ENCODE peak calls at places on chromosomes 13 and 19, in four cellular contexts. One of them, this sample, is unnamed. For H3K36me3, the result is how much of the 10 kb centered on the place peaks cover.

GRCh38 chr13:51148952-51149573 is 38.0 kb upstream of the C13orf42 start:
- DNase-seq in ovary: no peak
- DNase-seq in psoas muscle: no peak
- DNase-seq in fibroblast of lung: peak
- DNase-seq in this sample: peak

GRCh38 chr13:36548129-36548528 is 115.8 kb downstream of the CCNA1 start:
- DNase-seq in ovary: no peak
- DNase-seq in psoas muscle: no peak
- DNase-seq in fibroblast of lung: no peak
- DNase-seq in this sample: no peak

GRCh38 chr19:21569497-21569870 is 64.1 kb downstream of the ZNF429 start:
- DNase-seq in ovary: peak
- DNase-seq in psoas muscle: no peak
- DNase-seq in fibroblast of lung: peak
- DNase-seq in this sample: no peak

GRCh38 chr19:38538386-38538785 is 79.4 kb downstream of the MAP4K1 start:
- DNase-seq in ovary: no peak
- DNase-seq in psoas muscle: no peak
- DNase-seq in fibroblast of lung: peak
- DNase-seq in this sample: no peak

GRCh38 chr13:63609574-63609973 is 2193.9 kb upstream of the PCDH20 start:
- DNase-seq in ovary: no peak
- DNase-seq in psoas muscle: no peak
- DNase-seq in fibroblast of lung: no peak
- DNase-seq in this sample: no peak

GRCh38 chr19:52270266-52270885 is 989 bp downstream of the ZNF766 start:
- DNase-seq in ovary: no peak
- DNase-seq in psoas muscle: no peak
- DNase-seq in fibroblast of lung: peak
- DNase-seq in this sample: peak

GRCh38 chr19:50896591-50897190 is 14.5 kb downstream of the KLK4 start:
- DNase-seq in ovary: no peak
- DNase-seq in psoas muscle: no peak
- DNase-seq in fibroblast of lung: peak
- DNase-seq in this sample: peak

GRCh38 chr13:77180011-77180410 is 146.9 kb downstream of the MYCBP2 start:
- DNase-seq in ovary: no peak
- DNase-seq in psoas muscle: no peak
- DNase-seq in fibroblast of lung: no peak
- DNase-seq in this sample: no peak

GRCh38 chr13:24006520-24007248 is 109.4 kb upstream of the C1QTNF9B start:
- DNase-seq in ovary: no peak
- DNase-seq in psoas muscle: no peak
- DNase-seq in fibroblast of lung: no peak
- DNase-seq in this sample: no peak

GRCh38 chr19:13794388-13794751 is 873 bp upstream of the ZSWIM4 start:
- DNase-seq in ovary: peak
- DNase-seq in psoas muscle: peak
- DNase-seq in fibroblast of lung: peak
- DNase-seq in this sample: peak

GRCh38 chr13:67107973-67108372 is 122.2 kb downstream of the PCDH9 start:
- DNase-seq in ovary: no peak
- DNase-seq in psoas muscle: no peak
- DNase-seq in fibroblast of lung: no peak
- DNase-seq in this sample: peak

GRCh38 chr13:102675115-102675514 is 19.7 kb downstream of the METTL21C start:
- DNase-seq in ovary: no peak
- DNase-seq in psoas muscle: no peak
- DNase-seq in fibroblast of lung: no peak
- DNase-seq in this sample: no peak

GRCh38 chr13:51770160-51770559 is 33.8 kb downstream of the DHRS12 start:
- DNase-seq in ovary: no peak
- DNase-seq in psoas muscle: no peak
- DNase-seq in fibroblast of lung: no peak
- DNase-seq in this sample: no peak

GRCh38 chr13:98334620-98335205 is 157.6 kb upstream of the RNF113B start:
- DNase-seq in ovary: no peak
- DNase-seq in psoas muscle: no peak
- DNase-seq in fibroblast of lung: no peak
- DNase-seq in this sample: no peak

GRCh38 chr13:71320452-71320851 is 546.6 kb downstream of the DACH1 start:
- DNase-seq in ovary: no peak
- DNase-seq in psoas muscle: no peak
- DNase-seq in fibroblast of lung: no peak
- DNase-seq in this sample: peak

GRCh38 chr13:34416833-34417425 is 525.1 kb upstream of the NBEA start:
- DNase-seq in ovary: peak
- DNase-seq in psoas muscle: peak
- DNase-seq in fibroblast of lung: peak
- DNase-seq in this sample: peak

GRCh38 chr13:28318418-28318995 is 176.4 kb downstream of the FLT1 start:
- DNase-seq in ovary: no peak
- DNase-seq in psoas muscle: no peak
- DNase-seq in fibroblast of lung: no peak
- DNase-seq in this sample: no peak

GRCh38 chr19:30666301-30666803 is 294.2 kb downstream of the ZNF536 start:
- DNase-seq in ovary: peak
- DNase-seq in psoas muscle: peak
- DNase-seq in fibroblast of lung: no peak
- DNase-seq in this sample: no peak

DNA sequence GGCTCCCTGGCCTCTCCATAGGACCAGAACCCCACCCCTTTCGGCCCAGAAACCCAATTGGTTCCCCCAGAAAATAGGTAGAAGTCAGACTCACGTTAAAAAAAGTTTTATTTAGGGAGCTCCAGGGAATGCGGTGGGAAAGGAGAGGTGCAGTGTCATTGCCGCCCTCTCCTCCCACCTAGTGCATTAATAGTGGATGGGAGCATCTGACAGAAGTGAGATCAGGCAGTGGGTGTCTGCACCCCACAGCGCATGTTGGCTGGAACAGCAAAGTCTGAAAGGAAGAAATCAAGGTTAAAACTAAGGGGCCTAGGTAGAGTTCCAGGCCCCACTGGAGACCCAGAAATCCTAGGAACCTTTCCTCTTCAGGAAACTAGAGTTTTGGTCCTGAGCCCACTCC is 2.1 kb upstream of the PHLDB3 start:
- DNase-seq in ovary: no peak
- DNase-seq in psoas muscle: no peak
- DNase-seq in fibroblast of lung: no peak
- DNase-seq in this sample: no peak
- TF ChIP-seq CTCF in ovary: no peak
- TF ChIP-seq CTCF in psoas muscle: no peak
- TF ChIP-seq CTCF in fibroblast of lung: no peak
- TF ChIP-seq CTCF in this sample: no peak

GRCh38 chr19:45971260-45971902 is 2.3 kb downstream of the NOVA2 start:
- DNase-seq in ovary: no peak
- DNase-seq in psoas muscle: no peak
- DNase-seq in fibroblast of lung: no peak
- DNase-seq in this sample: no peak

GRCh38 chr19:45973564-45974338 is at the start of gene NOVA2:
- DNase-seq in ovary: peak
- DNase-seq in psoas muscle: peak
- DNase-seq in fibroblast of lung: peak
- DNase-seq in this sample: no peak

GRCh38 chr19:45972944-45973525 is 630 bp downstream of the NOVA2 start:
- DNase-seq in ovary: no peak
- DNase-seq in psoas muscle: no peak
- DNase-seq in fibroblast of lung: no peak
- DNase-seq in this sample: no peak

GRCh38 chr19:45969676-45970075 is 4.0 kb downstream of the NOVA2 start:
- DNase-seq in ovary: no peak
- DNase-seq in psoas muscle: no peak
- DNase-seq in fibroblast of lung: no peak
- DNase-seq in this sample: no peak

GRCh38 chr19:45972081-45972943 is 1.4 kb downstream of the NOVA2 start:
- DNase-seq in ovary: no peak
- DNase-seq in psoas muscle: no peak
- DNase-seq in fibroblast of lung: peak
- DNase-seq in this sample: peak
- H3K4me3 ChIP-seq in ovary: no peak
- H3K4me3 ChIP-seq in psoas muscle: peak
- H3K4me3 ChIP-seq in fibroblast of lung: no peak
- H3K4me3 ChIP-seq in this sample: no peak

GRCh38 chr19:3442487-3443071 is 37.7 kb downstream of the SMIM24 start:
- DNase-seq in ovary: no peak
- DNase-seq in psoas muscle: no peak
- DNase-seq in fibroblast of lung: no peak
- DNase-seq in this sample: no peak

GRCh38 chr19:3441986-3442329 is 38.4 kb downstream of the SMIM24 start:
- DNase-seq in ovary: no peak
- DNase-seq in psoas muscle: no peak
- DNase-seq in fibroblast of lung: no peak
- DNase-seq in this sample: no peak

GRCh38 chr19:3443840-3444694 is 36.3 kb downstream of the SMIM24 start:
- DNase-seq in ovary: no peak
- DNase-seq in psoas muscle: no peak
- DNase-seq in fibroblast of lung: peak
- DNase-seq in this sample: no peak

GRCh38 chr19:3440082-3440481 is 40.2 kb downstream of the SMIM24 start:
- DNase-seq in ovary: no peak
- DNase-seq in psoas muscle: peak
- DNase-seq in fibroblast of lung: no peak
- DNase-seq in this sample: no peak

GRCh38 chr19:3441089-3441985 is 39.0 kb downstream of the SMIM24 start:
- DNase-seq in ovary: no peak
- DNase-seq in psoas muscle: no peak
- DNase-seq in fibroblast of lung: no peak
- DNase-seq in this sample: no peak
- H3K36me3 ChIP-seq in ovary: under half
- H3K36me3 ChIP-seq in psoas muscle: under half
- H3K36me3 ChIP-seq in fibroblast of lung: under half
- H3K36me3 ChIP-seq in this sample: under half

GRCh38 chr19:45147835-45148676 is 12.7 kb downstream of the NKPD1 start:
- DNase-seq in ovary: no peak
- DNase-seq in psoas muscle: no peak
- DNase-seq in fibroblast of lung: no peak
- DNase-seq in this sample: no peak
- TF ChIP-seq CTCF in ovary: no peak
- TF ChIP-seq CTCF in psoas muscle: no peak
- TF ChIP-seq CTCF in fibroblast of lung: no peak
- TF ChIP-seq CTCF in this sample: no peak

GRCh38 chr19:2685204-2685704 is 17.2 kb downstream of the GNG7 start:
- DNase-seq in ovary: no peak
- DNase-seq in psoas muscle: no peak
- DNase-seq in fibroblast of lung: no peak
- DNase-seq in this sample: no peak
- H3K4me3 ChIP-seq in ovary: no peak
- H3K4me3 ChIP-seq in psoas muscle: no peak
- H3K4me3 ChIP-seq in fibroblast of lung: no peak
- H3K4me3 ChIP-seq in this sample: no peak

GRCh38 chr13:114022309-114022669 is 48.4 kb upstream of the C13orf46 start:
- DNase-seq in ovary: no peak
- DNase-seq in psoas muscle: no peak
- DNase-seq in fibroblast of lung: no peak
- DNase-seq in this sample: no peak

GRCh38 chr13:114022876-114023275 is 49.0 kb upstream of the C13orf46 start:
- DNase-seq in ovary: no peak
- DNase-seq in psoas muscle: no peak
- DNase-seq in fibroblast of lung: no peak
- DNase-seq in this sample: no peak

GRCh38 chr13:114019367-114019766 is 45.5 kb upstream of the C13orf46 start:
- DNase-seq in ovary: no peak
- DNase-seq in psoas muscle: peak
- DNase-seq in fibroblast of lung: no peak
- DNase-seq in this sample: no peak

GRCh38 chr13:114021464-114022308 is 47.8 kb upstream of the C13orf46 start:
- DNase-seq in ovary: no peak
- DNase-seq in psoas muscle: no peak
- DNase-seq in fibroblast of lung: no peak
- DNase-seq in this sample: no peak

DNA sequence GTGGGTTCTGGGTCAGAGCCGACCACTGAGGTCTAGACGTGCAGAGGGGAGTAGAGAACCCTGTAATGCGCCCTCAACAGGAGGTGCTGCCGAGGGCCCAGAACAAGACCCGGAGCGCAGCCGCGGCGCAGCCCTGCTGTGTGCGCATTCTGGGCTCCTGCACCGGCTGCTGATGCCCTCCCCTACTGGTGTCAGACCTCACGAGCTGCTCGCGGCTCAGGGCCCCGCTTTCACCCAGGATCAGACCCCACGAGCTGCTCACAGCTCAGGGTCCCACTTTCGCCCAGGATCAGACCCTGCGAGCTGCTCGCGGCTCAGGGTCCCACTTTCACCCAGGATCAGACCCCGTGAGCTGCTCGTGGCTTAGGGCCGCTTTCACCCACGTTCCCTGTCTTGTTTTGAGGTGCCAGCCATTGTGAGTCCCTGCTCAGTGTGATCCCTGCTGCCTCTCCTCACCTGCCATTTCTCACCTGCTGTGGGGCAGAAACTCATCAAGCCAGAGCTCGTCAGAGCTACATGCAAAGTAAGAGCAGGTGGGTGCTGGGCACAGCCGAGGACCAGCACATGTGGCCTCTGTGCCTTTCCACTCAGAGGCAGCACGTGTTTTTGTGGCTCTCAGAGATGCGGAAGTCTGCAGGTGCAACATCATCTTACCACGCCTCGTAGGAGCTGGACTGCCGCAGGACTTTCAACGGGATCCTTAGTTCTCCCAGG is 47.0 kb upstream of the C13orf46 start:
- DNase-seq in ovary: no peak
- DNase-seq in psoas muscle: peak
- DNase-seq in fibroblast of lung: no peak
- DNase-seq in this sample: no peak
- H3K36me3 ChIP-seq in ovary: under half
- H3K36me3 ChIP-seq in psoas muscle: under half
- H3K36me3 ChIP-seq in fibroblast of lung: under half
- H3K36me3 ChIP-seq in this sample: under half